ENCODE peak calls at places on chromosome 3, in six cellular contexts. L is lower leg skin, I is cardiac muscle cell, Q is endothelial cell, Y is WTC11, P is GM23338. A is an unnamed sample.

GRCh38 chr3:143951351-143951971 is 20.2 kb upstream of the DIPK2A start:
- DNase-seq in L (no peak), I (peak), Q (peak), Y (peak), P (peak), A (peak)

GRCh38 chr3:196163687-196164493 is 47.3 kb downstream of the ZDHHC19 start:
- DNase-seq in L (no peak), I (peak), Q (no peak), Y (no peak), P (no peak), A (no peak)

GRCh38 chr3:128009952-128010846 is 42.0 kb upstream of the SEC61A1 start:
- DNase-seq in L (no peak), I (peak), Q (no peak), Y (no peak), P (no peak), A (no peak)

GRCh38 chr3:133464573-133464972 is 64.7 kb downstream of the BFSP2 start:
- DNase-seq in L (no peak), I (peak), Q (no peak), Y (no peak), P (no peak), A (no peak)

GRCh38 chr3:70108072-70108471 is 108.5 kb downstream of the SAMMSON start:
- DNase-seq in L (no peak), I (peak), Q (peak), Y (peak), P (peak), A (peak)

GRCh38 chr3:126912491-126913195 is 70.3 kb upstream of the PLXNA1 start:
- DNase-seq in L (no peak), I (no peak), Q (no peak), Y (no peak), P (no peak), A (no peak)

GRCh38 chr3:129950318-129951046 is 24.0 kb upstream of the TRH start:
- DNase-seq in L (no peak), I (no peak), Q (no peak), Y (no peak), P (no peak), A (no peak)

GRCh38 chr3:135565481-135565880 is 400.0 kb upstream of the PPP2R3A start:
- DNase-seq in L (no peak), I (no peak), Q (no peak), Y (no peak), P (no peak), A (no peak)

GRCh38 chr3:186217820-186218164 is 108.9 kb upstream of the ETV5 start:
- DNase-seq in L (no peak), I (no peak), Q (no peak), Y (no peak), P (no peak), A (no peak)

DNA sequence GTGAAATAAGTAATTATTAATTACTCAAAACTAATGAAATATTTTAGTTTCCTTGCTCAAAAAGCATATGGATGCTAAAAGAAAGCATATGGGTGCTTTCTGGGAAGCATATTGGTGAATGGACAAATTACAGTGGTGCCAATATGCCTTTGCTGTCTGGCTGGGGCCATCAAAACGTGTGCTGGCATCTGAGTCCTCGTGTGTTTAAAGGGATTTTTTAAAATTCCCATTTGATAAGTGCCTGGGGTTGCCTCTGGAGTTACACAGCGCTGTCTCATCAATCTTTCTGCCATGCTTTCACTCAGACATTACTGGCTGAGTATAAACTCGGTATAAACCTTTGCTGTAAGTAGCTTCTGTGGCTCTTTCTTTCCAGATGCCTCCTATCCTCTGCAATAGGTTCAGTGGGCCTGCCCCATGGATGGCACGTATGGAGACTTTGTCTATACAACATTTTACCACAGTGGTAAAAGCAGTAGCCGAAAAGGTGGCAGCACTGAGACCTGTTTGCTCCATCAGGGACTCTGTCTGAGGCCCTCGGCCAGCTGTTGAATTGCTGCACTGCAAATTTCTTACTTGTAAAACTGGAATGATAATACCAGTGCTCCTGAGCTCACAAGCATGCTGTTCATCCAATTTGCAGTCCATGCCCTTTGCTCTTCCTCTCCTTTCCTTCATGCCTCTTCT is 195.5 kb downstream of the LPP start:
- DNase-seq in L (no peak), I (peak), Q (no peak), Y (peak), P (peak), A (no peak)
- TF ChIP-seq CTCF in L (no peak), I (peak), Q (no peak), Y (no peak), P (peak), A (no peak)

GRCh38 chr3:45544719-45545296 is 49.7 kb upstream of the LIMD1 start:
- DNase-seq in L (peak), I (peak), Q (no peak), Y (no peak), P (no peak), A (no peak)
- TF ChIP-seq CTCF in L (no peak), I (peak), Q (peak), Y (no peak), P (peak), A (no peak)

DNA sequence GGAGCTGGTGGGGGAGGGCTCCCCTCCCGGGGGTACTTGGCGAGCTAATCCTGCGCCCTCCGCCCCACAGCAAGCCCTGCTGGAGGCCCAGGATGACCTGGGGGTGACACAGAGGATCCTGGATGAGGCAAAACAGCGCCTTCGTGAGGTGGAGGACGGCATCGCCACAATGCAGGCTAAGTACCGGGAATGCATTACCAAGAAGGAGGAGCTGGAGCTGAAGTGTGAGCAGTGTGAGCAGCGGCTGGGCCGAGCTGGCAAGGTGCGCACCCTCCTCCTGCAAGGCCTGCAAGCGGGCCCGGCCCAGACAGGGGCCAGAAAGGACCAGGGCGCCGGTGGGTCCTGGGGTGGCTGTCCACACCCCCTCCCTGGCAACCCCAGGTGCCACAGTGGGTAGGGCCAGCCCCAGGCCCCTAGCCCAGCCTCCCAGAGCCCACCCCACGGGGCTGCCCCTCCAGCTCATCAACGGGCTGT is 56.5 kb downstream of the SEMA3G start:
- DNase-seq in L (no peak), I (no peak), Q (peak), Y (peak), P (peak), A (no peak)
- TF ChIP-seq CTCF in L (no peak), I (no peak), Q (no peak), Y (peak), P (peak), A (peak)

GRCh38 chr3:35966629-35967464 is 327.5 kb downstream of the ARPP21 start:
- DNase-seq in L (no peak), I (no peak), Q (no peak), Y (no peak), P (no peak), A (no peak)
- TF ChIP-seq CTCF in L (no peak), I (no peak), Q (no peak), Y (no peak), P (no peak), A (no peak)